ENCODE peak calls at places on chromosome 20, in six cellular contexts. G is HL-60, L is IMR-90, Y is HepG2, D is AG04450, X is fibroblast of lung. M is an unnamed sample.

GRCh38 chr20:17928211-17928611 is 40.4 kb downstream of the SNX5 start:
- DNase-seq in G (no peak), L (no peak), Y (no peak), D (no peak), X (no peak), M (no peak)

GRCh38 chr20:51456511-51457280 is 85.8 kb downstream of the NFATC2 start:
- DNase-seq in G (peak; percentile 9), L (peak; percentile 95), Y (peak; percentile 78), D (peak; percentile 94), X (peak; percentile 97), M (peak; percentile 88)

GRCh38 chr20:11912013-11912663 is 5.6 kb upstream of the BTBD3 start:
- DNase-seq in G (peak; percentile 18), L (no peak), Y (peak; percentile 30), D (no peak), X (peak; percentile 23), M (no peak)

GRCh38 chr20:61761453-61762207 is 304.1 kb downstream of the TAF4 start:
- DNase-seq in G (no peak), L (no peak), Y (no peak), D (no peak), X (no peak), M (peak; percentile 43)

GRCh38 chr20:42430059-42430458 is 759.6 kb downstream of the PTPRT start:
- DNase-seq in G (no peak), L (no peak), Y (no peak), D (no peak), X (no peak), M (no peak)

GRCh38 chr20:12177657-12178293 is 260.1 kb downstream of the BTBD3 start:
- DNase-seq in G (no peak), L (no peak), Y (peak; percentile 13), D (no peak), X (no peak), M (no peak)

GRCh38 chr20:62652051-62652893 is 10.0 kb downstream of the SLCO4A1 start:
- DNase-seq in G (peak; percentile 93), L (peak; percentile 99), Y (peak; percentile 90), D (peak; percentile 96), X (peak; percentile 100), M (peak; percentile 72)

GRCh38 chr20:40667503-40667902 is 21.5 kb downstream of the MAFB start:
- DNase-seq in G (no peak), L (no peak), Y (no peak), D (no peak), X (no peak), M (no peak)

GRCh38 chr20:24164360-24164759 is 175.8 kb upstream of the GGTLC1 start:
- DNase-seq in G (peak; percentile 51), L (no peak), Y (peak; percentile 21), D (no peak), X (no peak), M (no peak)

GRCh38 chr20:19304389-19304788 is 91.9 kb downstream of the SLC24A3 start:
- DNase-seq in G (peak; percentile 51), L (no peak), Y (no peak), D (no peak), X (no peak), M (no peak)

GRCh38 chr20:33460711-33461110 is 17.1 kb upstream of the SNTA1 start:
- DNase-seq in G (no peak), L (no peak), Y (no peak), D (no peak), X (no peak), M (no peak)

GRCh38 chr20:16125810-16126209 is 447.4 kb downstream of the KIF16B start:
- DNase-seq in G (no peak), L (no peak), Y (no peak), D (no peak), X (no peak), M (no peak)

GRCh38 chr20:845226-845868 is 11.8 kb downstream of the FAM110A start:
- DNase-seq in G (no peak), L (no peak), Y (no peak), D (no peak), X (no peak), M (no peak)
- H3K4me3 ChIP-seq in G (no peak overlapping the region), L (no peak overlapping the region), Y (no peak overlapping the region), D (no peak overlapping the region), X (no peak overlapping the region), M (peak overlapping the region; percentile 64)

GRCh38 chr20:49693435-49694171 is 20.1 kb downstream of the B4GALT5 start:
- DNase-seq in G (no peak), L (no peak), Y (no peak), D (no peak), X (no peak), M (no peak)
- TF ChIP-seq CTCF in G (no peak), L (no peak), Y (no peak), D (no peak), X (no peak), M (no peak)

GRCh38 chr20:47265984-47266383 is 90.5 kb downstream of the ZMYND8 start:
- DNase-seq in G (no peak), L (no peak), Y (no peak), D (no peak), X (no peak), M (no peak)
- H3K27ac ChIP-seq in G (no peak overlapping the region), L (no peak overlapping the region), Y (no peak overlapping the region), D (no peak overlapping the region), X (no peak overlapping the region), M (no peak overlapping the region)

GRCh38 chr20:45087115-45087785 is 13.7 kb downstream of the KCNS1 start:
- DNase-seq in G (peak; percentile 17), L (no peak), Y (no peak), D (no peak), X (no peak), M (no peak)
- H3K4me3 ChIP-seq in G (no peak overlapping the region), L (no peak overlapping the region), Y (no peak overlapping the region), D (no peak overlapping the region), X (no peak overlapping the region), M (no peak overlapping the region)

DNA sequence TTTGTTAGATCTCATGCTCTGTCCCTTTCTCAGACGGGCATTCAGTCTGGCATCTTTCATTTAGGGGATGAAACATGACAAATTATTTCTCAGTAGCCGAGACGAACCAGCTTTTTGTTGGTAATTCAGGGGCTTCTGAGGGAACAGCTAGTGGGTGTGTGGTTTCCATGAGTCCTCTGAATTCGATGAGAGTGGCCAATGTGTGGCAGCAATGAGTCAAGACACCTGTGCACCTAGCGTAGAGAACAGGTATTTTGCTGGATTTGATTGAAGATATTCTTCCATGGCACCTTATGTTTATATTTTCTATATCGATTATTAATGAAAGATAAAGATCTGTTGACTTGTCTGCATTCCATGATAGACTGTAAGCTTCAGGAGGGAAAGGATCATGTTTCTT is 696.9 kb downstream of the DHX35 start:
- DNase-seq in G (no peak), L (no peak), Y (no peak), D (no peak), X (no peak), M (no peak)
- TF ChIP-seq CTCF in G (no peak), L (no peak), Y (no peak), D (no peak), X (no peak), M (no peak)

GRCh38 chr20:50339196-50339901 is 148.7 kb downstream of the CEBPB start:
- DNase-seq in G (no peak), L (peak; percentile 69), Y (no peak), D (no peak), X (peak; percentile 75), M (peak; percentile 15)
- H3K27ac ChIP-seq in G (peak overlapping the region; percentile 80), L (peak overlapping the region; percentile 64), Y (no peak overlapping the region), D (peak overlapping the region; percentile 73), X (peak overlapping the region; percentile 5), M (peak overlapping the region; percentile 55)

DNA sequence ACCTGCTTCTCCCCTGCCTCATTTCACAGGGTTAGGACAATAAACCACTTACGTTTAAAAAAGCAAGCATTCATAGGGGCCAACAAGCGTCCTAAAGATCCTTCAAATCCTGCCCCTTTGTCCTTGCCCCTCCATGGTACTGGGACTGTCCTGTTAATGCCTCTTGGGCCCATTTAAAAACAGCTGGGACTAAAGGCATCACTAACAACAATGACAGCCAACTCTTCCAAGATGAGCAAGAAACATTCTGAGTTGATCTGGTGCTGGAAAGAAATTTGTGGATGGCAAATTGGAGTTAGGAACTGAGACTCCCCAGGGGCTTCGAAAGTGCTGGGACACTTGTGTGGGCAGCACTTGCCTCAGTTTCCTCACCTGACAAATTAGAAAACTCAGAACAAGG is 93.4 kb downstream of the ZMYND8 start:
- DNase-seq in G (no peak), L (no peak), Y (no peak), D (no peak), X (no peak), M (no peak)
- H3K4me3 ChIP-seq in G (no peak overlapping the region), L (no peak overlapping the region), Y (no peak overlapping the region), D (no peak overlapping the region), X (no peak overlapping the region), M (no peak overlapping the region)

GRCh38 chr20:63739129-63740069 is at the start of gene SLC2A4RG:
- DNase-seq in G (peak; percentile 45), L (peak; percentile 62), Y (peak; percentile 94), D (no peak), X (peak; percentile 72), M (peak; percentile 68)

GRCh38 chr20:63737690-63737939 is 1.2 kb downstream of the LIME1 start:
- DNase-seq in G (no peak), L (no peak), Y (peak; percentile 60), D (no peak), X (no peak), M (no peak)

GRCh38 chr20:63737940-63738686 is 1.5 kb upstream of the SLC2A4RG start:
- DNase-seq in G (no peak), L (no peak), Y (peak; percentile 90), D (no peak), X (no peak), M (no peak)

GRCh38 chr20:63740070-63740500 is 509 bp downstream of the SLC2A4RG start:
- DNase-seq in G (peak; percentile 38), L (peak; percentile 7), Y (no peak), D (no peak), X (peak; percentile 37), M (no peak)

GRCh38 chr20:63738687-63739128 is 868 bp upstream of the SLC2A4RG start:
- DNase-seq in G (no peak), L (no peak), Y (peak; percentile 71), D (no peak), X (peak; percentile 28), M (peak; percentile 65)
- TF ChIP-seq CTCF in G (no peak), L (no peak), Y (peak; percentile 1), D (no peak), X (no peak), M (no peak)

GRCh38 chr20:38161412-38161774 is 3.7 kb downstream of the TGM2 start:
- DNase-seq in G (no peak), L (no peak), Y (no peak), D (no peak), X (no peak), M (no peak)
- H3K27ac ChIP-seq in G (no peak overlapping the region), L (no peak overlapping the region), Y (no peak overlapping the region), D (no peak overlapping the region), X (no peak overlapping the region), M (no peak overlapping the region)

M was measured in dorsolateral prefrontal cortex.